ENCODE peak calls at places on chromosome 21, in four cellular contexts. W, C, M and K are unnamed samples.

GRCh38 chr21:36792505-36792967 is 93.6 kb downstream of the SIM2 start:
- DNase-seq in C (peak), W (no peak), M (no peak), K (peak)

GRCh38 chr21:15848632-15849031 is 118.8 kb downstream of the USP25 start:
- DNase-seq in M (peak), W (no peak), C (no peak), K (peak)

GRCh38 chr21:26846036-26846931 is 1.1 kb upstream of the ADAMTS1 start:
- DNase-seq in W (peak), M (peak), C (peak), K (peak)

GRCh38 chr21:46161180-46161799 is 5.9 kb upstream of the FTCD start:
- DNase-seq in M (no peak), C (peak), W (peak), K (no peak)

GRCh38 chr21:43345746-43346409 is 81.1 kb downstream of the SIK1 start:
- DNase-seq in M (peak), C (no peak), W (no peak), K (peak)

GRCh38 chr21:46061950-46062349 is 36.0 kb upstream of the COL6A2 start:
- DNase-seq in C (peak), W (no peak), M (no peak), K (no peak)

GRCh38 chr21:36097427-36098230 is 27.8 kb downstream of the CBR1 start:
- DNase-seq in M (no peak), W (no peak), C (no peak), K (no peak)

GRCh38 chr21:46023126-46023985 is 41.8 kb downstream of the COL6A1 start:
- DNase-seq in M (no peak), C (no peak), W (no peak), K (no peak)

GRCh38 chr21:41966872-41967621 is 13.2 kb upstream of the C2CD2 start:
- DNase-seq in C (peak), M (no peak), W (no peak), K (no peak)

GRCh38 chr21:41630249-41630648 is 122.3 kb upstream of the TMPRSS2 start:
- DNase-seq in M (peak), C (no peak), W (no peak), K (peak)

GRCh38 chr21:28142692-28143091 is 850.0 kb downstream of the LTN1 start:
- DNase-seq in C (no peak), W (no peak), M (peak), K (peak)

GRCh38 chr21:36059823-36060158 is 535 bp downstream of the SETD4 start:
- DNase-seq in W (no peak), M (no peak), C (peak), K (no peak)

DNA sequence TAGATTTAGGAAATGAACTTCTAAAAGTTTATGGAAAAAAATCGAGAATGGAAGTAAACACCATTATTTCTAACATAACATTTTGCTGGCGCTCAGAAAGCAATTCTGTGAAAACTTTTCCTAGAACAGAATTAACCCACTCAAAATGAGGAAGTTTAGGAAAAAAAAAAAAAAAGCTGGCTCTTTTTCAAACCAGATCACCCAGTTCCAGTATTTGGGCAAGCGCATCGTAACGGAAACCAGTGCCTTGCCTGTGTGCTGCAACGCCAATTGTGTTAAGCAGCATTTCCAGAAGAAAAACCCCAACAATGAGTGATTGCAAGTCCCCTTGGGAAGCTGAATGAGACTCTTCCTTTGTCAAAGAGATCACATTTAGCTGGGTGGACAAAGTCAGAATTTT is 113.6 kb downstream of the ERG start:
- DNase-seq in C (no peak), M (no peak), W (no peak), K (no peak)
- TF ChIP-seq CTCF in C (no peak), M (no peak), W (no peak), K (no peak)

GRCh38 chr21:40620386-40621145 is 226.4 kb downstream of the DSCAM start:
- DNase-seq in M (no peak), W (no peak), C (no peak), K (no peak)
- TF ChIP-seq CTCF in M (no peak), W (no peak), C (no peak), K (no peak)

DNA sequence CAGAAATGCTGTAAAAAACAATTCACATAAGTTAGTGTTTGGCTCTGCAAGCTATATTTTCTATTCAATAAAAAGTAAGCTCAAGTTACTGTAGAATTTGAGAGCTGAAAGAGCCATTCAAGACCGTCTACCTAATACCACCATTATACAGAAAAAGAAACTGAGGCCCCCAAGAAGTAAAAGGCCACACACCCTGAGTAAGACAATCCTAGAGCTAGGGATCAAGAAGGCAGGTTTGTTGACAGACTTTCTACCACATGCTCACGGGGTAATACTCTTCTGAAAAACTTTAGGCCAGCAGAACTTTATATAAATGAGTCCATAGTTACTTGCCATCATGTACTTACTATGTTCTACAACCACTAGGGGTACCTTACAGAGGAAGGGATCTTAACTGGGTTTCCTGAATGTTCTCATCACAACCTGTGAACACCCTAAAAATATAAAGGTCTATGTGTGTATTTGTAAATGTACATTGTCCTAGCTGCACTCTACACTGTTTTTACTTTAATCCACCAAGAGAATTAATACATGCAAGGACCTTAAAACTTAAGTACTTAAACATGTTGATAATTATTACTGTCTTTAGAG is 2.7 kb downstream of the PSMG1 start:
- DNase-seq in W (no peak), M (peak), C (no peak), K (no peak)
- TF ChIP-seq CTCF in W (peak), M (peak), C (no peak), K (peak)

GRCh38 chr21:23955130-23955873 is 1652.0 kb downstream of the MRPL39 start:
- DNase-seq in M (no peak), C (no peak), W (no peak), K (no peak)
- TF ChIP-seq CTCF in M (no peak), C (no peak), W (no peak), K (no peak)

DNA sequence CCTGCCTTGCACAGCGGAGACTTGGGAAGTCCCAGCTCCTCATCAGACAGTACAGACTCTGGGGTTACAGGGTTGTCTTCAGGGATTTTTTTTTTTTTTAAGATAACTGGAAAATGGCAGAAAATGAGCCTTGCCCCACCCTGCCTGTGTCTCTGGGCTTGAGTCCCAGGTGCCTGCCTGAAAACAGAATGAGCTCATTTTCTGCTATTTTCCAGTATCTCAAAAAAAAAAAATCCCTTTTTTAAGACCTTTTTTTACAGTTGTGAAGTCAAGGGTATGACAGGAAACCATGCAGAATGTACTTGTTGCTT is 10.1 kb downstream of the SLX9 start:
- DNase-seq in C (no peak), W (no peak), M (no peak), K (no peak)
- TF ChIP-seq CTCF in C (no peak), W (no peak), M (no peak), K (no peak)

DNA sequence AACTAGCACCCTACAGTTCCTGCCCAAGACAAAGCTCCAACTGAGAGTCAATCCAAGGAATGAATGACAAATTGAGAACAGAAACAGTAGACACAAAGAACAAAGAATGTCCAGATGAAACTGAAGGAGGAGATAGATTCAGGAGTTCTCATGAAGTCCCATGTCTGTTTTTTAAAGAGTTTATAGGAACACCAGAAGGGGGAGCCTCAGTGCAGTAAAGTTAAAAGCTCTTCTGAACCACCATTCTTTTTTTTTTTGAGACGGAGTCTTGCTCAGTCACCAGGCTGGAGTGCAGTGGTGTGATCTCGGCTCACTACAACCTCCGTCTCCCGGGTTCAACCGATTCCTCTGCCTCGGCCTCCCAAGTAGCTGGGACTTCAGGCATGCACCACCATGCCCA is 323.6 kb downstream of the MRPL39 start:
- DNase-seq in C (no peak), M (peak), W (peak), K (no peak)
- TF ChIP-seq CTCF in C (no peak), M (peak), W (peak), K (no peak)

GRCh38 chr21:18384771-18385170 is 18.8 kb downstream of the TMPRSS15 start:
- DNase-seq in M (no peak), W (no peak), C (no peak), K (peak)
- TF ChIP-seq CTCF in M (no peak), W (peak), C (no peak), K (peak)

GRCh38 chr21:32770514-32771133 is 931 bp downstream of the PAXBP1 start:
- DNase-seq in W (no peak), C (no peak), M (peak), K (no peak)
- TF ChIP-seq CTCF in W (no peak), C (no peak), M (peak), K (no peak)